ENCODE peak calls at places on chromosomes 5 and 9, in nine cellular contexts. I, F, W, U, Y, G, S, D and L are unnamed samples. For H3K27me3, the result is how much of the 10 kb centered on the place peaks cover.

GRCh38 chr5:154520861-154521453 is 42.9 kb upstream of the HAND1 start:
- DNase-seq in U (no peak), S (no peak), W (no peak), G (peak), D (peak), Y (peak), I (no peak), F (peak), L (peak)

GRCh38 chr5:171755354-171755821 is 30.2 kb upstream of the SMIM23 start:
- DNase-seq in D (no peak), U (no peak), G (no peak), Y (no peak), W (no peak), I (no peak), F (no peak), S (peak), L (peak)

GRCh38 chr9:133463234-133463863 is 3.6 kb downstream of the CACFD1 start:
- DNase-seq in S (no peak), U (no peak), W (no peak), F (no peak), D (no peak), Y (peak), G (no peak), I (no peak), L (no peak)

GRCh38 chr5:105735704-105736103 is 1935.0 kb downstream of the EFNA5 start:
- DNase-seq in W (no peak), U (no peak), I (no peak), Y (no peak), D (no peak), G (no peak), F (no peak), S (no peak), L (peak)

GRCh38 chr5:103889500-103890209 is 327.1 kb upstream of the NUDT12 start:
- DNase-seq in F (no peak), U (no peak), G (no peak), Y (no peak), I (no peak), S (no peak), W (no peak), D (no peak), L (no peak)

GRCh38 chr9:4225291-4226119 is 74.4 kb downstream of the GLIS3 start:
- DNase-seq in S (peak), F (no peak), I (no peak), D (no peak), U (no peak), Y (no peak), W (no peak), G (no peak), L (peak)

GRCh38 chr9:109799792-109800191 is 19.8 kb downstream of the PALM2AKAP2 start:
- DNase-seq in D (no peak), W (no peak), U (no peak), F (no peak), G (no peak), S (peak), I (no peak), Y (no peak), L (peak)

GRCh38 chr9:119283118-119283794 is 86.0 kb downstream of the BRINP1 start:
- DNase-seq in D (no peak), Y (peak), S (peak), U (no peak), I (no peak), G (no peak), W (peak), F (peak), L (no peak)

GRCh38 chr9:6106576-6107339 is 91.3 kb upstream of the RANBP6 start:
- DNase-seq in Y (peak), S (no peak), I (no peak), D (no peak), G (peak), F (peak), W (peak), U (no peak), L (peak)

GRCh38 chr5:104241051-104241450 is 678.5 kb upstream of the NUDT12 start:
- DNase-seq in D (no peak), Y (peak), U (no peak), F (no peak), W (no peak), S (no peak), G (no peak), I (no peak), L (no peak)

GRCh38 chr9:122244349-122244748 is 15.6 kb upstream of the LHX6 start:
- DNase-seq in I (no peak), W (no peak), S (no peak), D (no peak), F (no peak), Y (no peak), U (no peak), G (no peak), L (no peak)

GRCh38 chr5:180950291-180950949 is 38.2 kb upstream of the BTNL3 start:
- DNase-seq in S (no peak), G (no peak), F (no peak), D (no peak), Y (no peak), W (no peak), U (no peak), I (no peak), L (no peak)

GRCh38 chr5:67032921-67033664 is 163.5 kb downstream of the CD180 start:
- DNase-seq in Y (no peak), I (no peak), S (peak), F (no peak), D (no peak), U (no peak), W (no peak), G (no peak), L (peak)

GRCh38 chr5:127619908-127620479 is 28.9 kb upstream of the CTXN3 start:
- DNase-seq in W (no peak), U (no peak), D (no peak), Y (no peak), F (no peak), G (no peak), S (no peak), I (no peak), L (no peak)

GRCh38 chr5:169356811-169357210 is 55.9 kb upstream of the SLIT3 start:
- DNase-seq in F (no peak), Y (no peak), S (no peak), I (no peak), D (no peak), U (no peak), G (no peak), W (no peak), L (no peak)

GRCh38 chr5:23419115-23419514 is 88.3 kb upstream of the PRDM9 start:
- DNase-seq in W (no peak), U (no peak), S (no peak), I (no peak), G (no peak), D (no peak), Y (no peak), F (peak), L (no peak)

GRCh38 chr5:165029471-165029870 is 1524.1 kb downstream of the MAT2B start:
- DNase-seq in F (peak), U (no peak), I (no peak), W (no peak), Y (peak), G (peak), S (peak), D (no peak), L (no peak)

GRCh38 chr9:100595391-100596199 is 17.7 kb downstream of the CAVIN4 start:
- DNase-seq in I (no peak), D (peak), G (peak), S (no peak), Y (peak), F (no peak), U (peak), W (no peak), L (peak)

GRCh38 chr9:89474939-89475338 is 23.0 kb downstream of the SEMA4D start:
- DNase-seq in I (no peak), W (no peak), U (no peak), D (no peak), G (no peak), F (no peak), Y (no peak), S (no peak), L (no peak)

GRCh38 chr5:39650234-39650816 is 225.5 kb upstream of the DAB2 start:
- DNase-seq in F (no peak), D (no peak), W (no peak), U (no peak), S (peak), Y (no peak), G (no peak), I (no peak), L (no peak)

GRCh38 chr9:111525056-111525977 is at the start of gene ZNF483:
- DNase-seq in I (peak), S (peak), Y (peak), F (peak), U (peak), G (peak), D (peak), W (peak), L (peak)

GRCh38 chr5:61200582-61201155 is 38.4 kb upstream of the SMIM15 start:
- DNase-seq in Y (peak), W (no peak), F (no peak), I (no peak), D (no peak), U (no peak), S (peak), G (no peak), L (no peak)

GRCh38 chr5:139426222-139426885 is 13.0 kb downstream of the DNAJC18 start:
- DNase-seq in U (no peak), G (no peak), D (no peak), Y (no peak), S (peak), I (no peak), W (no peak), F (no peak), L (peak)

GRCh38 chr5:61330341-61330878 is 1.6 kb upstream of the ZSWIM6 start:
- DNase-seq in F (no peak), G (peak), Y (peak), W (no peak), I (peak), S (peak), D (peak), U (no peak), L (peak)

GRCh38 chr5:65766781-65767180 is 44.8 kb downstream of the NLN start:
- DNase-seq in U (no peak), F (no peak), I (no peak), D (no peak), W (no peak), Y (no peak), G (no peak), S (no peak), L (no peak)

GRCh38 chr5:13511442-13511841 is 433.0 kb downstream of the DNAH5 start:
- DNase-seq in D (no peak), S (no peak), I (no peak), G (no peak), Y (no peak), W (no peak), U (no peak), F (no peak), L (no peak)

GRCh38 chr5:138542120-138542955 is 698 bp downstream of the ETF1 start:
- DNase-seq in U (no peak), G (no peak), I (no peak), S (no peak), W (no peak), F (peak), D (peak), Y (peak), L (peak)

GRCh38 chr5:139814704-139815280 is 19.2 kb downstream of the PSD2 start:
- DNase-seq in Y (no peak), D (no peak), G (no peak), S (no peak), U (no peak), W (no peak), F (no peak), I (no peak), L (no peak)

GRCh38 chr9:7121664-7122063 is 363.9 kb downstream of the KDM4C start:
- DNase-seq in D (no peak), G (no peak), Y (no peak), F (no peak), U (no peak), S (no peak), I (no peak), W (no peak), L (no peak)

GRCh38 chr5:138705007-138705406 is 48.2 kb upstream of the CTNNA1 start:
- DNase-seq in G (no peak), S (no peak), I (no peak), W (no peak), F (no peak), Y (no peak), D (no peak), U (no peak), L (no peak)

GRCh38 chr5:137300411-137301240 is 198.5 kb downstream of the SPOCK1 start:
- DNase-seq in D (no peak), U (no peak), W (no peak), Y (no peak), I (no peak), F (no peak), S (peak), G (no peak), L (peak)

GRCh38 chr5:98128846-98129245 is 644.6 kb upstream of the RGMB start:
- DNase-seq in U (no peak), D (no peak), S (no peak), W (no peak), I (no peak), G (no peak), F (no peak), Y (no peak), L (no peak)

GRCh38 chr9:94772654-94773303 is 46.3 kb downstream of the AOPEP start:
- DNase-seq in I (no peak), D (no peak), S (peak), W (no peak), Y (no peak), F (no peak), U (no peak), G (no peak), L (no peak)

GRCh38 chr9:95572370-95573151 is 55.8 kb upstream of the PTCH1 start:
- DNase-seq in F (no peak), Y (no peak), W (no peak), D (no peak), G (no peak), S (no peak), U (no peak), I (no peak), L (peak)

GRCh38 chr9:297104-297794 is 82.6 kb downstream of the DOCK8 start:
- DNase-seq in G (peak), D (peak), Y (no peak), F (no peak), U (no peak), W (peak), I (no peak), S (no peak), L (no peak)

GRCh38 chr5:69493235-69493925 is 790 bp downstream of the OCLN start:
- DNase-seq in Y (peak), G (peak), F (no peak), I (no peak), S (peak), U (no peak), D (peak), W (no peak), L (peak)

GRCh38 chr9:126830827-126831226 is 26.0 kb downstream of the ZBTB43 start:
- DNase-seq in U (no peak), W (no peak), I (no peak), F (no peak), D (no peak), Y (no peak), S (no peak), G (no peak), L (no peak)

GRCh38 chr5:145350501-145350900 is 484.6 kb downstream of the PRELID2 start:
- DNase-seq in I (no peak), G (no peak), W (no peak), U (no peak), Y (no peak), F (no peak), D (no peak), S (peak), L (peak)

DNA sequence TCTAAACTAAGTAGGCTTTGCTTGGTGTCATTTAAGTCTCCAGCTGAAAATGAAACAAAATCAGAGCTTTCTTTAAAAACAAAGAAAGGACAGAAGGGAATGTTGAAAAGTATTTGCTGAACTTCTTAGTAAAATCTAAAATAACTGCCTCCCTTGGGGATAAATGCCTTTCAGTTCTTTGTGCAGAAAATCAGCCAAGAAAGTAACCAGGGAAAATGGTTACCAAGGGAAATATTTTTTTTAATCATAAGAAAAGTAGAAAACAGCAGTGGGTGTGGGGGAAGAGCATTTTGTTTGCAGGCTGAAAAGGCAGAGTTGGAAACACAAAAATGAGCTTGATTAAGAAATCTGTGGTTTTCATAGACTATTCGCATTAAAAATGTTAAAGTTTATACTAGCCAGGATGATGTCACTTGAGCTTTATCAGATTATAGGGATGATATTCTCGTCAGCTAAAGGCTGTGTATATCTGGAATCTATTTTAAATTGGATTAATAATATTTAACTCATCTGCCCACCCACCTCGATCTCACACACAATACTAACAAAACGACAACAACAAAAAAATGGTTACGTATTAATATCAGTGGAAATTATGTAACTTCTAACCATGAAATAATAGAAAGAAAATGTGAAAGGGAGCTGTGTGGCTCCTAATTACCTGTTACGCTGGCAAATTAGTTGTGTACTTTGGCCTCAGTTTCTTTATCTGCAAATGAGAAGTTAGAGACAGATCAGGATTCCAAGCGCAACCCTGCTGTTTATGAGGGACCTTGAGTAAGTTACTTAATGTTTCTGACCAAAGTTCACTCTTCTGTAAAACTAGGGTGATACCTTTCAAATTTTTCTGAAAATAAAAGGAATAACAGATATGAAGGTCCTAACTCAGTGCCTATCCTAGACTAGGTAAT is at the start of gene ECM2:
- DNase-seq in G (no peak), D (no peak), Y (no peak), U (no peak), W (no peak), S (peak), I (no peak), F (no peak), L (peak)
- H3K4me3 ChIP-seq in G (no peak), D (no peak), Y (peak), U (no peak), W (no peak), S (peak), I (no peak), F (no peak), L (peak)

DNA sequence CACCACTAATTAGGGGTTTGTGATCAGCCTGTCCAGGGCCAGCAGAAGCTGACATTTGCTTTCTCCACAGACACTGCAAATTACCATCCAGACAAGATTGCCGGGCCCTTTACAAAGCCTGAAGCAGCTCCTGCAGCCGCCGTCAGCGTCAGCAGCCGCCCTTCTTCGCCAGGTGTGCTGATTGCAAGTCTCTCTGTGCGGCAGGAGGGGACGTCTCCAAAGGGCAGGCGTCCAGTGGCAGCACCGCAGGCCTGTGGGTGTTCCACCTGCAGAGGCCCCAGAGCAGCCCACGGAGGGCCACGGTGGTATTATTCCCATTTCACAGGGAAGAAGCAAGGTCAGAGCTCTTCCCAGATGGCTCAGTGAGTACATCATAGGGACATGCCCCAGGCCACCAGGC is 108.0 kb upstream of the PPP1R26 start:
- DNase-seq in U (no peak), I (no peak), S (no peak), F (no peak), Y (no peak), D (no peak), W (no peak), G (no peak), L (no peak)
- H3K27me3 ChIP-seq in U (under half), I (under half), S (under half), F (under half), Y (under half), D (under half), W (under half), G (under half), L (under half)

GRCh38 chr5:151024440-151024839 is 4.0 kb downstream of the GPX3 start:
- DNase-seq in U (no peak), W (no peak), I (no peak), F (no peak), D (no peak), Y (no peak), G (no peak), S (no peak), L (no peak)
- H3K4me3 ChIP-seq in U (no peak), W (no peak), I (no peak), F (no peak), D (no peak), Y (no peak), G (no peak), S (no peak), L (peak)

DNA sequence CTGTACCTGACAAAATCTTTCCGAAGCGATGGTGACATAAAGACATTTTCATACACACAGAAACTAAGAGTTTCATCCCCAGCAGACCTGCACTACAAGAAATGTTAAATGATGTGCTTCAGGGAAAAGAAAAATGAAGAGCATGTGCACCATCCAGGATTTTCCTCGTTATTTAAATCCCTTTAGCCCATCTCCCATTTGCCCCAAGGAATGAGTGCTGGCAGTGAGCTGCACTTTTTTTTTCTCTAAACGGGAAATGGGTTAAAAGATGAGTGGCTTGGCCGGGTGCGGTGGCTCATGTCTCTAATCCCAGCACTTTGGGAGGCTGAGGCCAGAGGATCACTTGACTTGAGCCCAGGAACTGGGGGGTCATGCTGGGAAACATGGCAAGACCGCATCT is 6.8 kb upstream of the LRRC14B start:
- DNase-seq in G (no peak), U (no peak), Y (no peak), D (no peak), S (no peak), I (no peak), F (no peak), W (no peak), L (peak)
- H3K27me3 ChIP-seq in G (under half), U (under half), Y (under half), D (under half), S (under half), I (under half), F (under half), W (under half), L (under half)

GRCh38 chr5:30103056-30104020 is 1090.1 kb upstream of the CDH6 start:
- DNase-seq in G (no peak), F (no peak), S (peak), U (no peak), D (no peak), I (no peak), Y (no peak), W (no peak), L (no peak)
- H3K4me3 ChIP-seq in G (no peak), F (no peak), S (peak), U (no peak), D (no peak), I (no peak), Y (no peak), W (no peak), L (no peak)